ENCODE peak calls at places on chromosomes 11 and 22, in six cellular contexts. K is stimulated activated CD4-positive, alpha-beta T cell treated with anti-CD3 and anti-CD28 coated beads, Interleukin-2, amount 100 ng/mL, for 48 hours; M is activated CD4-positive, alpha-beta T cell treated with anti-CD3 and anti-CD28 coated beads, Interleukin-2, amount 10 ng/mL, durations not matched to agents 7 days and 5 days; E is activated CD8-positive, alpha-beta memory T cell treated with anti-CD3 and anti-CD28 coated beads, Interleukin-2, amount 50 U/mL, for 48 hours; F is transverse colon; B is stimulated activated CD8-positive, alpha-beta memory T cell treated with anti-CD3 and anti-CD28 coated beads, Interleukin-2, amount 100 ng/mL, for 48 hours. U is an unnamed sample.

GRCh38 chr11:130592056-130592455 is 143.6 kb downstream of the ADAMTS15 start:
- DNase-seq in K (no peak), M (no peak), E (no peak), F (no peak), B (no peak), U (no peak)

GRCh38 chr11:126257764-126258163 is 10.9 kb downstream of the SRPRA start:
- DNase-seq in K (no peak), M (no peak), E (no peak), F (no peak), B (no peak), U (no peak)

GRCh38 chr11:74819400-74819799 is 70.8 kb downstream of the RNF169 start:
- DNase-seq in K (no peak), M (no peak), E (no peak), F (no peak), B (no peak), U (no peak)

GRCh38 chr22:32879550-32879949 is 78.0 kb downstream of the TIMP3 start:
- DNase-seq in K (no peak), M (no peak), E (no peak), F (no peak), B (no peak), U (no peak)

GRCh38 chr22:48228468-48228867 is 1466.0 kb downstream of the TBC1D22A start:
- DNase-seq in K (no peak), M (no peak), E (no peak), F (no peak), B (no peak), U (no peak)

GRCh38 chr11:59967677-59968394 is 4.0 kb downstream of the OOSP4A start:
- DNase-seq in K (no peak), M (no peak), E (no peak), F (no peak), B (no peak), U (no peak)

GRCh38 chr11:57597971-57598830 is 716 bp downstream of the SERPING1 start:
- DNase-seq in K (no peak), M (no peak), E (no peak), F (peak), B (no peak), U (peak)

GRCh38 chr11:63666874-63667273 is 4.3 kb downstream of the ATL3 start:
- DNase-seq in K (no peak), M (no peak), E (no peak), F (no peak), B (no peak), U (no peak)